ENCODE peak calls at places on chromosome 5, in six cellular contexts. M is GM12865; U is pancreas; H is T-helper 2 cell; I is left cardiac atrium; X is CD8-positive, alpha-beta memory T cell. D is an unnamed sample.

GRCh38 chr5:5341531-5342292 is 80.8 kb upstream of the ICE1 start:
- DNase-seq in M (no peak), U (no peak), H (no peak), I (no peak), X (no peak), D (no peak)

GRCh38 chr5:154260224-154260859 is 69.8 kb downstream of the GALNT10 start:
- DNase-seq in M (no peak), U (no peak), H (no peak), I (no peak), X (no peak), D (no peak)

GRCh38 chr5:16725575-16725974 is 108.8 kb upstream of the RETREG1 start:
- DNase-seq in M (no peak), U (no peak), H (no peak), I (no peak), X (no peak), D (no peak)

GRCh38 chr5:39400711-39401385 is 23.9 kb downstream of the DAB2 start:
- DNase-seq in M (no peak), U (no peak), H (no peak), I (no peak), X (no peak), D (no peak)

GRCh38 chr5:54676964-54677363 is 159.4 kb downstream of the SNX18 start:
- DNase-seq in M (no peak), U (no peak), H (no peak), I (no peak), X (no peak), D (no peak)

GRCh38 chr5:30581198-30581925 is 612.1 kb upstream of the CDH6 start:
- DNase-seq in M (no peak), U (no peak), H (no peak), I (no peak), X (no peak), D (no peak)

GRCh38 chr5:84378420-84378819 is 6.3 kb downstream of the EDIL3 start:
- DNase-seq in M (no peak), U (no peak), H (no peak), I (no peak), X (no peak), D (no peak)

GRCh38 chr5:143922718-143923117 is 110.8 kb downstream of the HMHB1 start:
- DNase-seq in M (peak; percentile 18), U (no peak), H (no peak), I (no peak), X (no peak), D (no peak)

GRCh38 chr5:78979117-78979742 is 5.9 kb downstream of the ARSB start:
- DNase-seq in M (peak; percentile 13), U (no peak), H (no peak), I (no peak), X (no peak), D (no peak)

GRCh38 chr5:19891658-19892057 is 96.3 kb downstream of the CDH18 start:
- DNase-seq in M (no peak), U (no peak), H (no peak), I (no peak), X (no peak), D (no peak)

D was measured in GM20000.